ENCODE peak calls at places on chromosomes 3 and 15, in nine cellular contexts. G, O, C, P, B, F, K, R and S are unnamed samples.

GRCh38 chr15:98720036-98720435 is 71.7 kb downstream of the IGF1R start:
- DNase-seq in G (no peak), O (no peak), C (no peak), P (no peak), B (no peak), F (no peak), K (no peak), R (no peak), S (no peak)

GRCh38 chr3:152405915-152406802 is 137.4 kb downstream of the MBNL1 start:
- DNase-seq in G (no peak), O (peak; percentile 66), C (no peak), P (no peak), B (no peak), F (no peak), K (no peak), R (no peak), S (no peak)

GRCh38 chr3:10709110-10709781 is 106.8 kb upstream of the SLC6A11 start:
- DNase-seq in G (no peak), O (no peak), C (no peak), P (no peak), B (no peak), F (no peak), K (no peak), R (no peak), S (no peak)

GRCh38 chr3:128807186-128807830 is 72.1 kb upstream of the ACAD9 start:
- DNase-seq in G (no peak), O (peak; percentile 58), C (no peak), P (no peak), B (no peak), F (no peak), K (no peak), R (no peak), S (no peak)

GRCh38 chr15:85854345-85855097 is 59.8 kb upstream of the KLHL25 start:
- DNase-seq in G (peak; percentile 45), O (peak; percentile 49), C (no peak), P (peak; percentile 25), B (no peak), F (no peak), K (no peak), R (peak; percentile 17), S (no peak)

GRCh38 chr15:69390575-69390974 is 23.6 kb upstream of the KIF23 start:
- DNase-seq in G (no peak), O (peak; percentile 88), C (no peak), P (no peak), B (no peak), F (no peak), K (no peak), R (no peak), S (no peak)

GRCh38 chr15:64688770-64689169 is 86.6 kb downstream of the RBPMS2 start:
- DNase-seq in G (no peak), O (no peak), C (no peak), P (no peak), B (no peak), F (no peak), K (no peak), R (no peak), S (no peak)

GRCh38 chr15:71572452-71573053 is 237.8 kb upstream of the NR2E3 start:
- DNase-seq in G (no peak), O (peak; percentile 96), C (no peak), P (no peak), B (no peak), F (peak; percentile 48), K (no peak), R (no peak), S (no peak)

GRCh38 chr3:167691366-167691765 is 37.6 kb upstream of the WDR49 start:
- DNase-seq in G (peak; percentile 19), O (no peak), C (no peak), P (no peak), B (no peak), F (no peak), K (no peak), R (no peak), S (no peak)

GRCh38 chr3:123374016-123374415 is 74.9 kb downstream of the ADCY5 start:
- DNase-seq in G (no peak), O (no peak), C (no peak), P (no peak), B (no peak), F (no peak), K (no peak), R (no peak), S (peak; percentile 38)

GRCh38 chr3:164845739-164846138 is 232.6 kb downstream of the SI start:
- DNase-seq in G (no peak), O (no peak), C (no peak), P (no peak), B (no peak), F (no peak), K (no peak), R (no peak), S (no peak)

GRCh38 chr3:115401298-115401697 is 222.0 kb upstream of the GAP43 start:
- DNase-seq in G (no peak), O (no peak), C (no peak), P (no peak), B (no peak), F (no peak), K (no peak), R (no peak), S (no peak)

GRCh38 chr15:60318236-60318867 is 79.4 kb downstream of the ANXA2 start:
- DNase-seq in G (no peak), O (no peak), C (no peak), P (no peak), B (no peak), F (no peak), K (no peak), R (no peak), S (no peak)

GRCh38 chr3:196782496-196782895 is 42.8 kb downstream of the PAK2 start:
- DNase-seq in G (no peak), O (no peak), C (no peak), P (no peak), B (no peak), F (no peak), K (no peak), R (no peak), S (no peak)

GRCh38 chr3:62229908-62230307 is 143.4 kb downstream of the FEZF2 start:
- DNase-seq in G (no peak), O (peak; percentile 13), C (no peak), P (no peak), B (no peak), F (no peak), K (no peak), R (no peak), S (no peak)

GRCh38 chr3:15110201-15110600 is 11.3 kb upstream of the RBSN start:
- DNase-seq in G (no peak), O (no peak), C (no peak), P (no peak), B (no peak), F (no peak), K (no peak), R (no peak), S (no peak)

GRCh38 chr3:102979682-102980378 is 545.0 kb downstream of the ZPLD1 start:
- DNase-seq in G (no peak), O (peak; percentile 52), C (peak; percentile 84), P (no peak), B (peak; percentile 45), F (no peak), K (peak; percentile 79), R (no peak), S (peak; percentile 81)

GRCh38 chr3:46196261-46196957 is 11.7 kb downstream of the CCR1 start:
- DNase-seq in G (no peak), O (no peak), C (no peak), P (no peak), B (no peak), F (no peak), K (no peak), R (no peak), S (no peak)

GRCh38 chr15:57720861-57721260 is 14.3 kb downstream of the POLR2M start:
- DNase-seq in G (no peak), O (no peak), C (no peak), P (no peak), B (no peak), F (no peak), K (no peak), R (no peak), S (no peak)

GRCh38 chr3:112121577-112122547 is 11.2 kb downstream of the GCSAM start:
- DNase-seq in G (no peak), O (no peak), C (no peak), P (no peak), B (no peak), F (no peak), K (no peak), R (no peak), S (no peak)

GRCh38 chr3:126913524-126913923 is 69.4 kb upstream of the PLXNA1 start:
- DNase-seq in G (peak; percentile 37), O (peak; percentile 53), C (no peak), P (no peak), B (no peak), F (no peak), K (no peak), R (no peak), S (no peak)

GRCh38 chr15:82100116-82100795 is 54.4 kb upstream of the MEX3B start:
- DNase-seq in G (no peak), O (no peak), C (no peak), P (no peak), B (no peak), F (no peak), K (no peak), R (no peak), S (no peak)

GRCh38 chr15:92877000-92877399 is 23.1 kb upstream of the CHD2 start:
- DNase-seq in G (no peak), O (no peak), C (no peak), P (no peak), B (no peak), F (no peak), K (no peak), R (no peak), S (no peak)

GRCh38 chr3:11136116-11136515 is 18.2 kb upstream of the HRH1 start:
- DNase-seq in G (no peak), O (no peak), C (no peak), P (no peak), B (no peak), F (no peak), K (no peak), R (no peak), S (no peak)

GRCh38 chr3:74537164-74537563 is 77.3 kb downstream of the CNTN3 start:
- DNase-seq in G (no peak), O (no peak), C (peak; percentile 74), P (no peak), B (no peak), F (no peak), K (no peak), R (no peak), S (no peak)

GRCh38 chr3:105951043-105951442 is 82.2 kb upstream of the CBLB start:
- DNase-seq in G (no peak), O (no peak), C (no peak), P (no peak), B (no peak), F (no peak), K (no peak), R (no peak), S (no peak)

GRCh38 chr15:65839985-65840384 is 29.3 kb upstream of the RAB11A start:
- DNase-seq in G (no peak), O (no peak), C (no peak), P (no peak), B (no peak), F (no peak), K (no peak), R (no peak), S (no peak)

GRCh38 chr3:192169332-192169915 is 557.9 kb downstream of the FGF12 start:
- DNase-seq in G (no peak), O (peak; percentile 17), C (no peak), P (no peak), B (no peak), F (no peak), K (no peak), R (no peak), S (no peak)

GRCh38 chr3:33439421-33440327 is 531 bp downstream of the UBP1 start:
- DNase-seq in G (peak; percentile 63), O (peak; percentile 37), C (peak; percentile 75), P (peak; percentile 25), B (peak; percentile 24), F (peak; percentile 81), K (no peak), R (no peak), S (peak; percentile 83)

GRCh38 chr3:144142151-144142855 is 170.7 kb downstream of the DIPK2A start:
- DNase-seq in G (no peak), O (peak; percentile 67), C (no peak), P (no peak), B (no peak), F (no peak), K (no peak), R (no peak), S (no peak)